ENCODE peak calls at places on chromosomes 5 and 9, in seven cellular contexts. K is hepatocyte, G is A673, R is mammary epithelial cell, Q is heart left ventricle, S is transverse colon, I is colonic mucosa. H is an unnamed sample.

GRCh38 chr5:143557061-143557818 is 153.8 kb upstream of the NR3C1 start:
- DNase-seq in K (no peak), G (peak; percentile 1), R (peak; percentile 29), Q (no peak), S (no peak), I (no peak), H (no peak)

GRCh38 chr5:138716456-138716924 is 36.7 kb upstream of the CTNNA1 start:
- DNase-seq in K (no peak), G (no peak), R (no peak), Q (no peak), S (no peak), I (no peak), H (no peak)

GRCh38 chr9:124399323-124399962 is 15.8 kb downstream of the PSMB7 start:
- DNase-seq in K (no peak), G (no peak), R (peak; percentile 18), Q (no peak), S (no peak), I (no peak), H (no peak)

GRCh38 chr5:59218424-59219045 is 635.7 kb downstream of the RAB3C start:
- DNase-seq in K (no peak), G (peak; percentile 43), R (no peak), Q (no peak), S (no peak), I (no peak), H (no peak)

GRCh38 chr5:154190652-154191304 is at the start of gene GALNT10:
- DNase-seq in K (peak; percentile 88), G (peak; percentile 68), R (peak; percentile 53), Q (peak; percentile 77), S (peak; percentile 70), I (peak; percentile 53), H (peak; percentile 75)

GRCh38 chr5:53333160-53333559 is 147.3 kb upstream of the FST start:
- DNase-seq in K (no peak), G (no peak), R (peak; percentile 98), Q (no peak), S (no peak), I (no peak), H (no peak)

GRCh38 chr5:36054646-36055045 is 12.0 kb downstream of the UGT3A2 start:
- DNase-seq in K (no peak), G (no peak), R (no peak), Q (no peak), S (no peak), I (no peak), H (no peak)

GRCh38 chr5:102627311-102627710 is 127.8 kb upstream of the PAM start:
- DNase-seq in K (no peak), G (peak; percentile 40), R (peak; percentile 54), Q (no peak), S (no peak), I (no peak), H (no peak)

GRCh38 chr9:112086627-112087026 is 88.5 kb downstream of the SUSD1 start:
- DNase-seq in K (no peak), G (peak; percentile 32), R (no peak), Q (no peak), S (no peak), I (no peak), H (no peak)

GRCh38 chr5:114223866-114224265 is 138.0 kb upstream of the KCNN2 start:
- DNase-seq in K (peak; percentile 7), G (peak; percentile 28), R (peak; percentile 35), Q (no peak), S (no peak), I (no peak), H (no peak)

GRCh38 chr9:83422512-83422911 is 115.7 kb downstream of the FRMD3 start:
- DNase-seq in K (no peak), G (no peak), R (no peak), Q (no peak), S (no peak), I (no peak), H (no peak)

GRCh38 chr5:99926463-99926862 is 608.7 kb upstream of the FAM174A start:
- DNase-seq in K (no peak), G (no peak), R (no peak), Q (no peak), S (no peak), I (no peak), H (no peak)

GRCh38 chr5:142894749-142895148 is 124.6 kb downstream of the ARHGAP26 start:
- DNase-seq in K (no peak), G (no peak), R (no peak), Q (peak; percentile 30), S (no peak), I (no peak), H (no peak)

GRCh38 chr5:116359575-116359974 is 215.0 kb downstream of the SEMA6A start:
- DNase-seq in K (no peak), G (peak; percentile 36), R (no peak), Q (no peak), S (no peak), I (no peak), H (no peak)

GRCh38 chr5:56962286-56962685 is 10.4 kb upstream of the MIER3 start:
- DNase-seq in K (peak; percentile 46), G (no peak), R (no peak), Q (no peak), S (no peak), I (no peak), H (no peak)

GRCh38 chr5:132773114-132773513 is 3.9 kb downstream of the SEPTIN8 start:
- DNase-seq in K (no peak), G (no peak), R (no peak), Q (no peak), S (no peak), I (no peak), H (no peak)

GRCh38 chr9:69136781-69137180 is 37.3 kb upstream of the TJP2 start:
- DNase-seq in K (no peak), G (no peak), R (no peak), Q (no peak), S (no peak), I (no peak), H (no peak)

GRCh38 chr5:32261198-32261597 is 51.5 kb downstream of the MTMR12 start:
- DNase-seq in K (no peak), G (no peak), R (no peak), Q (no peak), S (no peak), I (no peak), H (no peak)

GRCh38 chr5:167050568-167051214 is 1240.8 kb upstream of the WWC1 start:
- DNase-seq in K (no peak), G (no peak), R (no peak), Q (no peak), S (no peak), I (no peak), H (no peak)

GRCh38 chr5:153926201-153926600 is 112.5 kb downstream of the FAM114A2 start:
- DNase-seq in K (no peak), G (no peak), R (peak; percentile 31), Q (no peak), S (no peak), I (no peak), H (no peak)

GRCh38 chr5:68502531-68502930 is 287.0 kb downstream of the PIK3R1 start:
- DNase-seq in K (no peak), G (no peak), R (peak; percentile 3), Q (no peak), S (no peak), I (no peak), H (no peak)

GRCh38 chr5:83510199-83510730 is 38.7 kb downstream of the VCAN start:
- DNase-seq in K (no peak), G (no peak), R (no peak), Q (no peak), S (no peak), I (no peak), H (no peak)
- H3K27ac ChIP-seq in K (peak overlapping the region; percentile 67), G (no peak overlapping the region), R (no peak overlapping the region), Q (peak overlapping the region; percentile 27), S (no peak overlapping the region), I (no peak overlapping the region), H (no peak overlapping the region)

GRCh38 chr9:35341021-35341420 is 148.9 kb upstream of the RUSC2 start:
- DNase-seq in K (no peak), G (no peak), R (no peak), Q (no peak), S (no peak), I (no peak), H (no peak)

GRCh38 chr9:35338561-35339274 is 151.2 kb upstream of the RUSC2 start:
- DNase-seq in K (no peak), G (no peak), R (no peak), Q (no peak), S (no peak), I (no peak), H (no peak)

GRCh38 chr9:35340046-35340445 is 149.9 kb upstream of the RUSC2 start:
- DNase-seq in K (no peak), G (no peak), R (no peak), Q (no peak), S (no peak), I (no peak), H (no peak)

GRCh38 chr9:35341585-35341984 is 148.3 kb upstream of the RUSC2 start:
- DNase-seq in K (peak; percentile 27), G (peak; percentile 26), R (no peak), Q (peak; percentile 85), S (no peak), I (no peak), H (peak; percentile 65)

DNA sequence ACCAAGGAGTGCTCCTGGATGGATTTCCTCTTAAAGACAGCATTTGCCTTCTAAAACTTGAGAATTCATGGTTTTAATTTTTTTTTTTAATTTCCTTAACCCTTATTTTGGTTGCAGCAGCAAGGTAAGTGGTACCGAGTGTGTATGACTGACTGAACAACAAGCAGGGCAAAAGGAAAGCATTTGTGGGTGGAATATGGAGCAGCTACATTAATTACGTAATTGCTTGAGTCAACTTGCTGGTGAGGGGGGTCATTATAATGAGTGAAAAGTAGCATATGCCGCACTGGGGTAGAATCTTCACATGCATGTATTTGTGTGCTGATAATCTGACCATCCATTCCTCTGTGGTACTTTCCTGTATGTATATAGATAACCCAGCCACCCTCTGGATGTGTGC is 147.7 kb upstream of the RUSC2 start:
- DNase-seq in K (no peak), G (no peak), R (no peak), Q (no peak), S (no peak), I (no peak), H (no peak)
- H3K9me3 ChIP-seq in K (no peaks in the 10 kb centered on the region), G (no peaks in the 10 kb centered on the region), R (no peaks in the 10 kb centered on the region), Q (no peaks in the 10 kb centered on the region), S (no peaks in the 10 kb centered on the region), I (no peaks in the 10 kb centered on the region), H (no peaks in the 10 kb centered on the region)

GRCh38 chr9:33878691-33879366 is 61.9 kb downstream of the UBE2R2 start:
- DNase-seq in K (no peak), G (no peak), R (no peak), Q (no peak), S (no peak), I (no peak), H (no peak)
- H3K27ac ChIP-seq in K (peak overlapping the region; percentile 28), G (peak overlapping the region; percentile 37), R (no peak overlapping the region), Q (no peak overlapping the region), S (no peak overlapping the region), I (no peak overlapping the region), H (no peak overlapping the region)

DNA sequence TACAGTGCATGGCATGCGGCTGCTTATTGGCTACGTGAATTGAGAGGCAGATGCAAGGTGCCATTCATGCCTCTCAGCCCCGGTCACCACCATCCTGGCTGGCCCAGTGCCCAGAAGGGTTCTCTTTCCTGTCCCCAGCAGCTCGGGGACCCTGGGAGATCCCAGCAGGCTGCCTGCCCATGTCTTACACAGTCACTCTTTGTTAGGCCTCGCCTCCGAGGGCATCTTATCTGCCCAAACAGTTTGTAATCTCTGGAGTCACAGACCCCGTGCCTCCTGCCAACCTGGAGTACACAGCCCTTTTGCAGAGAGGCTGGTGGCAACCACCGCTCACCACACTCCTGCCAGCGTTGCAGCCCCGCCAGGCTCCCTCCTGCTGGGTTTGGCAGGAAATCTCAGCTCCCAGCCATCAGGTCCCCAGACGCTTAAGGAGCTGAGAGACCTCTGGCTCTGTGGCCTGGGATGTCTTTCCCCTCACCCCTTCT is 7.0 kb upstream of the AK1 start:
- DNase-seq in K (no peak), G (peak; percentile 91), R (no peak), Q (peak; percentile 79), S (no peak), I (no peak), H (no peak)
- H3K9me3 ChIP-seq in K (no peaks in the 10 kb centered on the region), G (no peaks in the 10 kb centered on the region), R (no peaks in the 10 kb centered on the region), Q (no peaks in the 10 kb centered on the region), S (no peaks in the 10 kb centered on the region), I (no peaks in the 10 kb centered on the region), H (no peaks in the 10 kb centered on the region)

H was measured in ovary.